ENCODE peak calls at places on chromosome 1, in nine cellular contexts. One of them, this sample, is unnamed.

GRCh38 chr1:110102081-110102480 is 10.2 kb upstream of the UBL4B start:
- DNase-seq in AG09309: no peak
- DNase-seq in H54: no peak
- DNase-seq in Calu3: no peak
- DNase-seq in activated CD4-positive, alpha-beta T cell treated with anti-CD3 and anti-CD28 coated beads, Interleukin-2, amount 50 U/mL, for 1 hour: no peak
- DNase-seq in effector CD4-positive, alpha-beta T cell: no peak
- DNase-seq in GF-D8: no peak
- DNase-seq in GM23248: no peak
- DNase-seq in activated CD8-positive, alpha-beta memory T cell treated with anti-CD3 and anti-CD28 coated beads, Interleukin-2, amount 50 U/mL, for 48 hours: no peak
- DNase-seq in this sample: no peak

GRCh38 chr1:107318932-107319331 is 178.1 kb downstream of the NTNG1 start:
- DNase-seq in H54: no peak
- DNase-seq in AG09309: no peak
- DNase-seq in GM23248: no peak
- DNase-seq in GF-D8: no peak
- DNase-seq in activated CD8-positive, alpha-beta memory T cell treated with anti-CD3 and anti-CD28 coated beads, Interleukin-2, amount 50 U/mL, for 48 hours: no peak
- DNase-seq in Calu3: no peak
- DNase-seq in activated CD4-positive, alpha-beta T cell treated with anti-CD3 and anti-CD28 coated beads, Interleukin-2, amount 50 U/mL, for 1 hour: no peak
- DNase-seq in effector CD4-positive, alpha-beta T cell: no peak
- DNase-seq in this sample: no peak

GRCh38 chr1:38005195-38006007 is at the start of gene FHL3:
- DNase-seq in GF-D8: peak; percentile 40
- DNase-seq in AG09309: no peak
- DNase-seq in H54: no peak
- DNase-seq in GM23248: peak; percentile 73
- DNase-seq in effector CD4-positive, alpha-beta T cell: peak; percentile 36
- DNase-seq in activated CD8-positive, alpha-beta memory T cell treated with anti-CD3 and anti-CD28 coated beads, Interleukin-2, amount 50 U/mL, for 48 hours: peak; percentile 75
- DNase-seq in activated CD4-positive, alpha-beta T cell treated with anti-CD3 and anti-CD28 coated beads, Interleukin-2, amount 50 U/mL, for 1 hour: peak; percentile 37
- DNase-seq in Calu3: peak; percentile 68
- DNase-seq in this sample: no peak

GRCh38 chr1:109539676-109540075 is at the start of gene GPR61:
- DNase-seq in AG09309: no peak
- DNase-seq in GF-D8: no peak
- DNase-seq in activated CD4-positive, alpha-beta T cell treated with anti-CD3 and anti-CD28 coated beads, Interleukin-2, amount 50 U/mL, for 1 hour: no peak
- DNase-seq in activated CD8-positive, alpha-beta memory T cell treated with anti-CD3 and anti-CD28 coated beads, Interleukin-2, amount 50 U/mL, for 48 hours: no peak
- DNase-seq in GM23248: no peak
- DNase-seq in Calu3: no peak
- DNase-seq in H54: no peak
- DNase-seq in effector CD4-positive, alpha-beta T cell: no peak
- DNase-seq in this sample: no peak

GRCh38 chr1:188669715-188670114 is 1807.9 kb downstream of the BRINP3 start:
- DNase-seq in GF-D8: no peak
- DNase-seq in effector CD4-positive, alpha-beta T cell: no peak
- DNase-seq in activated CD8-positive, alpha-beta memory T cell treated with anti-CD3 and anti-CD28 coated beads, Interleukin-2, amount 50 U/mL, for 48 hours: no peak
- DNase-seq in GM23248: no peak
- DNase-seq in H54: no peak
- DNase-seq in activated CD4-positive, alpha-beta T cell treated with anti-CD3 and anti-CD28 coated beads, Interleukin-2, amount 50 U/mL, for 1 hour: no peak
- DNase-seq in AG09309: no peak
- DNase-seq in Calu3: no peak
- DNase-seq in this sample: no peak

GRCh38 chr1:153962088-153963029 is 978 bp downstream of the SLC39A1 start:
- DNase-seq in effector CD4-positive, alpha-beta T cell: no peak
- DNase-seq in AG09309: no peak
- DNase-seq in activated CD8-positive, alpha-beta memory T cell treated with anti-CD3 and anti-CD28 coated beads, Interleukin-2, amount 50 U/mL, for 48 hours: no peak
- DNase-seq in H54: no peak
- DNase-seq in GM23248: peak; percentile 83
- DNase-seq in GF-D8: peak; percentile 15
- DNase-seq in Calu3: peak; percentile 41
- DNase-seq in activated CD4-positive, alpha-beta T cell treated with anti-CD3 and anti-CD28 coated beads, Interleukin-2, amount 50 U/mL, for 1 hour: no peak
- DNase-seq in this sample: no peak

GRCh38 chr1:31551206-31551605 is 25.1 kb upstream of the TINAGL1 start:
- DNase-seq in H54: no peak
- DNase-seq in activated CD8-positive, alpha-beta memory T cell treated with anti-CD3 and anti-CD28 coated beads, Interleukin-2, amount 50 U/mL, for 48 hours: no peak
- DNase-seq in Calu3: no peak
- DNase-seq in AG09309: no peak
- DNase-seq in GF-D8: no peak
- DNase-seq in activated CD4-positive, alpha-beta T cell treated with anti-CD3 and anti-CD28 coated beads, Interleukin-2, amount 50 U/mL, for 1 hour: no peak
- DNase-seq in effector CD4-positive, alpha-beta T cell: no peak
- DNase-seq in GM23248: no peak
- DNase-seq in this sample: no peak

GRCh38 chr1:193185861-193186714 is at the start of gene B3GALT2:
- DNase-seq in effector CD4-positive, alpha-beta T cell: no peak
- DNase-seq in H54: no peak
- DNase-seq in activated CD8-positive, alpha-beta memory T cell treated with anti-CD3 and anti-CD28 coated beads, Interleukin-2, amount 50 U/mL, for 48 hours: no peak
- DNase-seq in activated CD4-positive, alpha-beta T cell treated with anti-CD3 and anti-CD28 coated beads, Interleukin-2, amount 50 U/mL, for 1 hour: peak; percentile 13
- DNase-seq in Calu3: no peak
- DNase-seq in GF-D8: no peak
- DNase-seq in AG09309: no peak
- DNase-seq in GM23248: peak; percentile 76
- DNase-seq in this sample: no peak

GRCh38 chr1:175024773-175025172 is 1.5 kb upstream of the MRPS14 start:
- DNase-seq in activated CD8-positive, alpha-beta memory T cell treated with anti-CD3 and anti-CD28 coated beads, Interleukin-2, amount 50 U/mL, for 48 hours: no peak
- DNase-seq in effector CD4-positive, alpha-beta T cell: no peak
- DNase-seq in activated CD4-positive, alpha-beta T cell treated with anti-CD3 and anti-CD28 coated beads, Interleukin-2, amount 50 U/mL, for 1 hour: no peak
- DNase-seq in GF-D8: no peak
- DNase-seq in GM23248: no peak
- DNase-seq in Calu3: no peak
- DNase-seq in H54: no peak
- DNase-seq in AG09309: no peak
- DNase-seq in this sample: no peak

GRCh38 chr1:75711846-75712245 is 12.7 kb upstream of the ACADM start:
- DNase-seq in GF-D8: no peak
- DNase-seq in activated CD8-positive, alpha-beta memory T cell treated with anti-CD3 and anti-CD28 coated beads, Interleukin-2, amount 50 U/mL, for 48 hours: no peak
- DNase-seq in AG09309: no peak
- DNase-seq in H54: no peak
- DNase-seq in Calu3: no peak
- DNase-seq in activated CD4-positive, alpha-beta T cell treated with anti-CD3 and anti-CD28 coated beads, Interleukin-2, amount 50 U/mL, for 1 hour: no peak
- DNase-seq in effector CD4-positive, alpha-beta T cell: no peak
- DNase-seq in GM23248: no peak
- DNase-seq in this sample: no peak

GRCh38 chr1:113976609-113977278 is 2.5 kb upstream of the OLFML3 start:
- DNase-seq in GF-D8: peak; percentile 63
- DNase-seq in GM23248: peak; percentile 74
- DNase-seq in activated CD4-positive, alpha-beta T cell treated with anti-CD3 and anti-CD28 coated beads, Interleukin-2, amount 50 U/mL, for 1 hour: no peak
- DNase-seq in Calu3: no peak
- DNase-seq in H54: no peak
- DNase-seq in activated CD8-positive, alpha-beta memory T cell treated with anti-CD3 and anti-CD28 coated beads, Interleukin-2, amount 50 U/mL, for 48 hours: no peak
- DNase-seq in effector CD4-positive, alpha-beta T cell: no peak
- DNase-seq in AG09309: no peak
- DNase-seq in this sample: no peak

GRCh38 chr1:209368864-209369598 is 214.5 kb upstream of the CAMK1G start:
- DNase-seq in H54: no peak
- DNase-seq in activated CD8-positive, alpha-beta memory T cell treated with anti-CD3 and anti-CD28 coated beads, Interleukin-2, amount 50 U/mL, for 48 hours: no peak
- DNase-seq in effector CD4-positive, alpha-beta T cell: no peak
- DNase-seq in Calu3: no peak
- DNase-seq in GF-D8: no peak
- DNase-seq in activated CD4-positive, alpha-beta T cell treated with anti-CD3 and anti-CD28 coated beads, Interleukin-2, amount 50 U/mL, for 1 hour: no peak
- DNase-seq in AG09309: peak; percentile 69
- DNase-seq in GM23248: peak; percentile 84
- DNase-seq in this sample: no peak

GRCh38 chr1:218739426-218739825 is 394.3 kb downstream of the TGFB2 start:
- DNase-seq in GM23248: no peak
- DNase-seq in activated CD8-positive, alpha-beta memory T cell treated with anti-CD3 and anti-CD28 coated beads, Interleukin-2, amount 50 U/mL, for 48 hours: no peak
- DNase-seq in AG09309: no peak
- DNase-seq in Calu3: no peak
- DNase-seq in effector CD4-positive, alpha-beta T cell: no peak
- DNase-seq in activated CD4-positive, alpha-beta T cell treated with anti-CD3 and anti-CD28 coated beads, Interleukin-2, amount 50 U/mL, for 1 hour: no peak
- DNase-seq in H54: no peak
- DNase-seq in GF-D8: no peak
- DNase-seq in this sample: no peak

GRCh38 chr1:54705153-54705552 is 10.5 kb upstream of the TTC4 start:
- DNase-seq in activated CD4-positive, alpha-beta T cell treated with anti-CD3 and anti-CD28 coated beads, Interleukin-2, amount 50 U/mL, for 1 hour: no peak
- DNase-seq in activated CD8-positive, alpha-beta memory T cell treated with anti-CD3 and anti-CD28 coated beads, Interleukin-2, amount 50 U/mL, for 48 hours: no peak
- DNase-seq in GM23248: peak; percentile 24
- DNase-seq in Calu3: no peak
- DNase-seq in effector CD4-positive, alpha-beta T cell: no peak
- DNase-seq in GF-D8: no peak
- DNase-seq in AG09309: no peak
- DNase-seq in H54: no peak
- DNase-seq in this sample: no peak

GRCh38 chr1:203550846-203551245 is 56.9 kb downstream of the OPTC start:
- DNase-seq in AG09309: no peak
- DNase-seq in GF-D8: no peak
- DNase-seq in Calu3: no peak
- DNase-seq in H54: no peak
- DNase-seq in activated CD4-positive, alpha-beta T cell treated with anti-CD3 and anti-CD28 coated beads, Interleukin-2, amount 50 U/mL, for 1 hour: no peak
- DNase-seq in activated CD8-positive, alpha-beta memory T cell treated with anti-CD3 and anti-CD28 coated beads, Interleukin-2, amount 50 U/mL, for 48 hours: no peak
- DNase-seq in effector CD4-positive, alpha-beta T cell: no peak
- DNase-seq in GM23248: no peak
- DNase-seq in this sample: no peak

GRCh38 chr1:118981436-118981835 is 6.7 kb downstream of the TBX15 start:
- DNase-seq in H54: no peak
- DNase-seq in AG09309: no peak
- DNase-seq in GF-D8: no peak
- DNase-seq in Calu3: no peak
- DNase-seq in GM23248: peak; percentile 54
- DNase-seq in activated CD4-positive, alpha-beta T cell treated with anti-CD3 and anti-CD28 coated beads, Interleukin-2, amount 50 U/mL, for 1 hour: no peak
- DNase-seq in activated CD8-positive, alpha-beta memory T cell treated with anti-CD3 and anti-CD28 coated beads, Interleukin-2, amount 50 U/mL, for 48 hours: no peak
- DNase-seq in effector CD4-positive, alpha-beta T cell: no peak
- DNase-seq in this sample: no peak

GRCh38 chr1:54245501-54245900 is 45.5 kb downstream of the MRPL37 start:
- DNase-seq in activated CD4-positive, alpha-beta T cell treated with anti-CD3 and anti-CD28 coated beads, Interleukin-2, amount 50 U/mL, for 1 hour: no peak
- DNase-seq in activated CD8-positive, alpha-beta memory T cell treated with anti-CD3 and anti-CD28 coated beads, Interleukin-2, amount 50 U/mL, for 48 hours: no peak
- DNase-seq in AG09309: no peak
- DNase-seq in Calu3: no peak
- DNase-seq in effector CD4-positive, alpha-beta T cell: no peak
- DNase-seq in H54: peak; percentile 29
- DNase-seq in GF-D8: no peak
- DNase-seq in GM23248: peak; percentile 34
- DNase-seq in this sample: no peak

GRCh38 chr1:95572002-95572401 is 338.0 kb downstream of the RWDD3 start:
- DNase-seq in GM23248: no peak
- DNase-seq in Calu3: no peak
- DNase-seq in activated CD8-positive, alpha-beta memory T cell treated with anti-CD3 and anti-CD28 coated beads, Interleukin-2, amount 50 U/mL, for 48 hours: no peak
- DNase-seq in GF-D8: no peak
- DNase-seq in effector CD4-positive, alpha-beta T cell: no peak
- DNase-seq in activated CD4-positive, alpha-beta T cell treated with anti-CD3 and anti-CD28 coated beads, Interleukin-2, amount 50 U/mL, for 1 hour: no peak
- DNase-seq in AG09309: no peak
- DNase-seq in H54: no peak
- DNase-seq in this sample: no peak

This sample was measured in activated T-helper 2 cell treated with anti-CD3 and anti-CD28 coated beads, Interferon-gamma antibody, Interleukin-2, Interleukin-4, amounts not matched to agents 10 μg/mL and 5 μg/mL and 100 μg/mL, durations not matched to agents 14 hours and 24 hours and 36 hours.